ENCODE peak calls at places on chromosomes 6 and 20, in seven cellular contexts. One of them, this sample, is unnamed.

GRCh38 chr6:26452631-26453030 is 5.1 kb upstream of the BTN2A1 start:
- DNase-seq in HepG2: no peak
- DNase-seq in stomach: no peak
- DNase-seq in HCT116: no peak
- DNase-seq in Panc1: no peak
- DNase-seq in GM12891: no peak
- DNase-seq in spleen: no peak
- DNase-seq in this sample: no peak

GRCh38 chr6:127971945-127972391 is 71.1 kb upstream of the THEMIS start:
- DNase-seq in HepG2: peak
- DNase-seq in stomach: no peak
- DNase-seq in HCT116: no peak
- DNase-seq in Panc1: peak
- DNase-seq in GM12891: no peak
- DNase-seq in spleen: no peak
- DNase-seq in this sample: no peak

GRCh38 chr20:46226602-46227001 is 81.7 kb downstream of the CDH22 start:
- DNase-seq in HepG2: no peak
- DNase-seq in stomach: no peak
- DNase-seq in HCT116: no peak
- DNase-seq in Panc1: no peak
- DNase-seq in GM12891: no peak
- DNase-seq in spleen: no peak
- DNase-seq in this sample: no peak

GRCh38 chr6:160348552-160349441 is 619 bp downstream of the SLC22A3 start:
- DNase-seq in HepG2: peak
- DNase-seq in stomach: peak
- DNase-seq in HCT116: no peak
- DNase-seq in Panc1: no peak
- DNase-seq in GM12891: peak
- DNase-seq in spleen: no peak
- DNase-seq in this sample: peak

GRCh38 chr6:25278557-25278913 is 639 bp upstream of the CARMIL1 start:
- DNase-seq in HepG2: no peak
- DNase-seq in stomach: no peak
- DNase-seq in HCT116: no peak
- DNase-seq in Panc1: no peak
- DNase-seq in GM12891: no peak
- DNase-seq in spleen: no peak
- DNase-seq in this sample: no peak

GRCh38 chr6:137218473-137218916 is 690 bp downstream of the IFNGR1 start:
- DNase-seq in HepG2: peak
- DNase-seq in stomach: no peak
- DNase-seq in HCT116: no peak
- DNase-seq in Panc1: peak
- DNase-seq in GM12891: no peak
- DNase-seq in spleen: no peak
- DNase-seq in this sample: peak

GRCh38 chr20:51185277-51185676 is 162.4 kb upstream of the KCNG1 start:
- DNase-seq in HepG2: no peak
- DNase-seq in stomach: no peak
- DNase-seq in HCT116: no peak
- DNase-seq in Panc1: no peak
- DNase-seq in GM12891: no peak
- DNase-seq in spleen: no peak
- DNase-seq in this sample: no peak

GRCh38 chr6:169340395-169340794 is 86.7 kb upstream of the THBS2 start:
- DNase-seq in HepG2: no peak
- DNase-seq in stomach: no peak
- DNase-seq in HCT116: peak
- DNase-seq in Panc1: no peak
- DNase-seq in GM12891: no peak
- DNase-seq in spleen: no peak
- DNase-seq in this sample: no peak

GRCh38 chr6:143426025-143426424 is 24.5 kb downstream of the ADAT2 start:
- DNase-seq in HepG2: no peak
- DNase-seq in stomach: no peak
- DNase-seq in HCT116: no peak
- DNase-seq in Panc1: no peak
- DNase-seq in GM12891: no peak
- DNase-seq in spleen: no peak
- DNase-seq in this sample: no peak

GRCh38 chr6:139644821-139645220 is 270.4 kb upstream of the CITED2 start:
- DNase-seq in HepG2: no peak
- DNase-seq in stomach: no peak
- DNase-seq in HCT116: no peak
- DNase-seq in Panc1: no peak
- DNase-seq in GM12891: no peak
- DNase-seq in spleen: no peak
- DNase-seq in this sample: no peak

GRCh38 chr6:160333841-160334240 is 14.3 kb upstream of the SLC22A3 start:
- DNase-seq in HepG2: no peak
- DNase-seq in stomach: no peak
- DNase-seq in HCT116: no peak
- DNase-seq in Panc1: no peak
- DNase-seq in GM12891: no peak
- DNase-seq in spleen: no peak
- DNase-seq in this sample: no peak

GRCh38 chr6:111260570-111261298 is 173.4 kb downstream of the SLC16A10 start:
- DNase-seq in HepG2: no peak
- DNase-seq in stomach: no peak
- DNase-seq in HCT116: no peak
- DNase-seq in Panc1: no peak
- DNase-seq in GM12891: no peak
- DNase-seq in spleen: no peak
- DNase-seq in this sample: no peak

GRCh38 chr20:38023181-38024085 is 9.8 kb downstream of the TTI1 start:
- DNase-seq in HepG2: peak
- DNase-seq in stomach: no peak
- DNase-seq in HCT116: no peak
- DNase-seq in Panc1: no peak
- DNase-seq in GM12891: no peak
- DNase-seq in spleen: no peak
- DNase-seq in this sample: no peak

GRCh38 chr20:9139106-9139808 is 70.4 kb downstream of the PLCB4 start:
- DNase-seq in HepG2: no peak
- DNase-seq in stomach: no peak
- DNase-seq in HCT116: no peak
- DNase-seq in Panc1: no peak
- DNase-seq in GM12891: no peak
- DNase-seq in spleen: no peak
- DNase-seq in this sample: no peak

GRCh38 chr6:105209950-105210706 is 30.3 kb upstream of the POPDC3 start:
- DNase-seq in HepG2: peak
- DNase-seq in stomach: no peak
- DNase-seq in HCT116: peak
- DNase-seq in Panc1: no peak
- DNase-seq in GM12891: no peak
- DNase-seq in spleen: no peak
- DNase-seq in this sample: no peak

GRCh38 chr6:7271205-7271534 is 41.8 kb downstream of the SSR1 start:
- DNase-seq in HepG2: no peak
- DNase-seq in stomach: no peak
- DNase-seq in HCT116: no peak
- DNase-seq in Panc1: no peak
- DNase-seq in GM12891: no peak
- DNase-seq in spleen: no peak
- DNase-seq in this sample: no peak

GRCh38 chr6:42451146-42451594 is 556 bp downstream of the TRERF1 start:
- DNase-seq in HepG2: no peak
- DNase-seq in stomach: no peak
- DNase-seq in HCT116: no peak
- DNase-seq in Panc1: peak
- DNase-seq in GM12891: no peak
- DNase-seq in spleen: no peak
- DNase-seq in this sample: no peak

GRCh38 chr6:147534116-147534865 is 25.8 kb downstream of the SAMD5 start:
- DNase-seq in HepG2: no peak
- DNase-seq in stomach: no peak
- DNase-seq in HCT116: no peak
- DNase-seq in Panc1: no peak
- DNase-seq in GM12891: no peak
- DNase-seq in spleen: no peak
- DNase-seq in this sample: no peak

GRCh38 chr6:121033091-121033490 is 301.2 kb downstream of the TBC1D32 start:
- DNase-seq in HepG2: no peak
- DNase-seq in stomach: no peak
- DNase-seq in HCT116: no peak
- DNase-seq in Panc1: no peak
- DNase-seq in GM12891: no peak
- DNase-seq in spleen: no peak
- DNase-seq in this sample: no peak

GRCh38 chr6:99821164-99821563 is 172.9 kb downstream of the MCHR2 start:
- DNase-seq in HepG2: no peak
- DNase-seq in stomach: no peak
- DNase-seq in HCT116: no peak
- DNase-seq in Panc1: no peak
- DNase-seq in GM12891: no peak
- DNase-seq in spleen: no peak
- DNase-seq in this sample: peak

GRCh38 chr6:169844946-169845345 is 93.5 kb downstream of the ERMARD start:
- DNase-seq in HepG2: no peak
- DNase-seq in stomach: peak
- DNase-seq in HCT116: no peak
- DNase-seq in Panc1: no peak
- DNase-seq in GM12891: no peak
- DNase-seq in spleen: peak
- DNase-seq in this sample: no peak

DNA sequence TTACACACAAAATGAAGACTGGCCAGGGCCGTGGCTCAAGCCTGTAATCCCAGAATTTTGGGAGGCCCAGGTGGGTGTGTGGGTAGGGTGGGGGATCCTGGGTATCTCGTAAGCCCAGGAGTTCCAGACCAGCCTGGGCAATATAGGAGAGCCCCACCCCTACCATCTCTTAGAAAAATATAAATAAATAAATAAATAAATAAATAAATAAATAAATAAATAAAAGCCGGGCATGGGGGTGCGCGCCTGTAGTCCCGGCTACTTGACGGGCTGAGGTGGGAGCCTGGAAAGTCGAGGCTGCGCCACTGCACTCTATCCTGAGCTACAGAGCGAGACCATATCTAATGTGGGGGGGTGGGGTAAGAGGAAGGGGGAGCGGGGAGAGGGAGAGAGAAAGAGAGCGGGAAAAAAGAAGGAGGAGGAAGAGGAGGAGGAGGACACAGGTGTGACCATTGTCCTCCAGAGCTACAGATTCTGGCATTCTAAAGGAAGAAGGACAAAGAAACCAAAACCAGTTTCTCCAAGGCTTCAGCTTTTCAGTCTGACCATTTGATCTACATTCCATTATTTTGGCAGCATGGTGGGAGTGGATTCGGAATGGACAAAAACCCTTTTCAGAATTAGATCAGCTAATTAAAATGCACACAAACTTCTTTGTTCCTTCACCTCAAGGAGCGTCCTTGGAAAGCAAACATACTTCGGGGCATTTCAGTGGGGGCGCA is 616 bp upstream of the C6orf141 start:
- DNase-seq in HepG2: no peak
- DNase-seq in stomach: no peak
- DNase-seq in HCT116: no peak
- DNase-seq in Panc1: no peak
- DNase-seq in GM12891: no peak
- DNase-seq in spleen: no peak
- DNase-seq in this sample: no peak
- TF ChIP-seq POLR2AphosphoS5 in HepG2: no peak
- TF ChIP-seq POLR2AphosphoS5 in stomach: no peak
- TF ChIP-seq POLR2AphosphoS5 in HCT116: no peak
- TF ChIP-seq POLR2AphosphoS5 in Panc1: no peak
- TF ChIP-seq POLR2AphosphoS5 in GM12891: no peak
- TF ChIP-seq POLR2AphosphoS5 in spleen: no peak
- TF ChIP-seq POLR2AphosphoS5 in this sample: no peak

GRCh38 chr20:33645421-33645820 is 16.7 kb upstream of the C20orf144 start:
- DNase-seq in HepG2: no peak
- DNase-seq in stomach: no peak
- DNase-seq in HCT116: no peak
- DNase-seq in Panc1: no peak
- DNase-seq in GM12891: no peak
- DNase-seq in spleen: no peak
- DNase-seq in this sample: no peak

GRCh38 chr20:33644313-33645071 is 17.6 kb upstream of the C20orf144 start:
- DNase-seq in HepG2: no peak
- DNase-seq in stomach: no peak
- DNase-seq in HCT116: no peak
- DNase-seq in Panc1: no peak
- DNase-seq in GM12891: no peak
- DNase-seq in spleen: no peak
- DNase-seq in this sample: no peak

GRCh38 chr20:33645072-33645358 is 17.1 kb upstream of the C20orf144 start:
- DNase-seq in HepG2: no peak
- DNase-seq in stomach: no peak
- DNase-seq in HCT116: no peak
- DNase-seq in Panc1: no peak
- DNase-seq in GM12891: no peak
- DNase-seq in spleen: no peak
- DNase-seq in this sample: no peak

GRCh38 chr20:33647603-33648395 is 14.3 kb upstream of the C20orf144 start:
- DNase-seq in HepG2: no peak
- DNase-seq in stomach: peak
- DNase-seq in HCT116: no peak
- DNase-seq in Panc1: no peak
- DNase-seq in GM12891: peak
- DNase-seq in spleen: no peak
- DNase-seq in this sample: no peak

GRCh38 chr20:33646191-33646590 is 15.9 kb upstream of the C20orf144 start:
- DNase-seq in HepG2: no peak
- DNase-seq in stomach: no peak
- DNase-seq in HCT116: no peak
- DNase-seq in Panc1: no peak
- DNase-seq in GM12891: no peak
- DNase-seq in spleen: no peak
- DNase-seq in this sample: no peak
- TF ChIP-seq POLR2AphosphoS5 in HepG2: no peak
- TF ChIP-seq POLR2AphosphoS5 in stomach: no peak
- TF ChIP-seq POLR2AphosphoS5 in HCT116: no peak
- TF ChIP-seq POLR2AphosphoS5 in Panc1: no peak
- TF ChIP-seq POLR2AphosphoS5 in GM12891: no peak
- TF ChIP-seq POLR2AphosphoS5 in spleen: no peak
- TF ChIP-seq POLR2AphosphoS5 in this sample: no peak

DNA sequence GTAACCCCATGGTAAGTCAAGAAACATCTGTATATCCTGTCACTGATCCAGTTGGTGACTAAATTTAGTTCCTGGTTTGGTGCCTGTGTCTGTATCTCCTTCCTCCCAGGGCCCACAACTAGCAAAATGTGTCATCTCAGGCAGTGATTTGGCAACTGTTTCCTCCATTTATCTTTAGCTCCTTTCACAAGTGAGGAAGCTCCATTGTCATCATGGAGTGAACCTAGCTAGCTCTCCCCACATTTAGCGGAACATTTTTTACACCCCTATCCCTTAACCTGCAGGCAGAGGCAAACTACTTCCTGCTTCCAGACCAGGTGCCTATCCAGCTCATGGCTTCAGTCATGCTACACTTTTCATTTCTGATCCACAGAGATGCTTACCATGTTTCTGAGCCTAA is 99.5 kb downstream of the IPCEF1 start:
- DNase-seq in HepG2: no peak
- DNase-seq in stomach: no peak
- DNase-seq in HCT116: no peak
- DNase-seq in Panc1: no peak
- DNase-seq in GM12891: no peak
- DNase-seq in spleen: no peak
- DNase-seq in this sample: no peak
- TF ChIP-seq POLR2AphosphoS5 in HepG2: no peak
- TF ChIP-seq POLR2AphosphoS5 in stomach: no peak
- TF ChIP-seq POLR2AphosphoS5 in HCT116: no peak
- TF ChIP-seq POLR2AphosphoS5 in Panc1: no peak
- TF ChIP-seq POLR2AphosphoS5 in GM12891: no peak
- TF ChIP-seq POLR2AphosphoS5 in spleen: peak
- TF ChIP-seq POLR2AphosphoS5 in this sample: no peak

GRCh38 chr6:130676077-130676772 is 151.0 kb upstream of the SMLR1 start:
- DNase-seq in HepG2: no peak
- DNase-seq in stomach: no peak
- DNase-seq in HCT116: no peak
- DNase-seq in Panc1: no peak
- DNase-seq in GM12891: no peak
- DNase-seq in spleen: no peak
- DNase-seq in this sample: peak
- TF ChIP-seq POLR2AphosphoS5 in HepG2: no peak
- TF ChIP-seq POLR2AphosphoS5 in stomach: no peak
- TF ChIP-seq POLR2AphosphoS5 in HCT116: no peak
- TF ChIP-seq POLR2AphosphoS5 in Panc1: no peak
- TF ChIP-seq POLR2AphosphoS5 in GM12891: no peak
- TF ChIP-seq POLR2AphosphoS5 in spleen: no peak
- TF ChIP-seq POLR2AphosphoS5 in this sample: no peak